ENCODE peak calls at places on chromosome 2, in seven cellular contexts. B, P, Z, U, I, O and X are unnamed samples.

GRCh38 chr2:114543106-114543806 is 100.8 kb downstream of the DPP10 start:
- DNase-seq in I (no peak), B (peak), Z (peak), P (no peak), O (peak), U (no peak), X (no peak)

GRCh38 chr2:190477563-190478454 is 56.7 kb downstream of the NEMP2 start:
- DNase-seq in P (no peak), B (no peak), U (no peak), Z (no peak), I (no peak), O (no peak), X (peak)

GRCh38 chr2:201859886-201860285 is 53.5 kb downstream of the CDK15 start:
- DNase-seq in U (no peak), B (no peak), P (no peak), Z (no peak), O (no peak), I (peak), X (no peak)

GRCh38 chr2:14494759-14495158 is 137.8 kb upstream of the LRATD1 start:
- DNase-seq in I (no peak), Z (no peak), U (no peak), P (no peak), B (no peak), O (no peak), X (no peak)

GRCh38 chr2:38898256-38898655 is 8.6 kb downstream of the ARHGEF33 start:
- DNase-seq in O (no peak), I (no peak), U (no peak), P (no peak), B (no peak), Z (no peak), X (no peak)

GRCh38 chr2:17822452-17823117 is 6.3 kb downstream of the MSGN1 start:
- DNase-seq in O (no peak), P (no peak), Z (no peak), U (no peak), B (no peak), I (no peak), X (no peak)

GRCh38 chr2:69916151-69916550 is 1.2 kb downstream of the MXD1 start:
- DNase-seq in B (no peak), I (no peak), Z (no peak), P (no peak), O (no peak), U (no peak), X (no peak)

GRCh38 chr2:191280304-191280703 is 35.1 kb downstream of the MYO1B start:
- DNase-seq in U (no peak), O (no peak), Z (peak), P (no peak), I (no peak), B (no peak), X (no peak)

GRCh38 chr2:216210711-216211131 is 101.6 kb downstream of the XRCC5 start:
- DNase-seq in O (no peak), Z (no peak), I (no peak), U (no peak), B (no peak), P (no peak), X (no peak)

GRCh38 chr2:11154460-11155325 is 574 bp upstream of the SLC66A3 start:
- DNase-seq in I (peak), U (peak), O (peak), B (peak), Z (peak), P (peak), X (peak)

GRCh38 chr2:235002198-235003095 is 50.6 kb downstream of the SH3BP4 start:
- DNase-seq in I (no peak), B (no peak), P (no peak), O (peak), Z (no peak), U (no peak), X (no peak)

GRCh38 chr2:213065583-213066444 is 85.6 kb downstream of the IKZF2 start:
- DNase-seq in Z (peak), P (no peak), B (peak), U (no peak), O (no peak), I (peak), X (no peak)

GRCh38 chr2:196131949-196132925 is 39.1 kb downstream of the STK17B start:
- DNase-seq in U (no peak), I (no peak), O (no peak), P (no peak), B (no peak), Z (peak), X (no peak)

GRCh38 chr2:42195559-42195958 is 26.4 kb downstream of the EML4 start:
- DNase-seq in I (no peak), U (no peak), O (no peak), B (no peak), Z (no peak), P (no peak), X (no peak)

GRCh38 chr2:77938462-77938861 is 416.3 kb upstream of the LRRTM4 start:
- DNase-seq in I (no peak), Z (no peak), B (no peak), U (no peak), O (no peak), P (no peak), X (no peak)

GRCh38 chr2:162125138-162125537 is 26.9 kb downstream of the GCG start:
- DNase-seq in P (no peak), I (no peak), U (no peak), O (no peak), B (no peak), Z (peak), X (no peak)

GRCh38 chr2:18578033-18578432 is 11.3 kb downstream of the NT5C1B start:
- DNase-seq in U (no peak), Z (no peak), P (no peak), O (no peak), B (no peak), I (no peak), X (no peak)

GRCh38 chr2:174120346-174120745 is 128.0 kb downstream of the OLA1 start:
- DNase-seq in P (no peak), O (no peak), Z (no peak), B (no peak), U (no peak), I (no peak), X (no peak)

GRCh38 chr2:174124171-174124570 is 124.2 kb downstream of the OLA1 start:
- DNase-seq in B (no peak), Z (peak), I (no peak), U (no peak), P (no peak), O (no peak), X (no peak)

GRCh38 chr2:174122185-174122584 is 126.1 kb downstream of the OLA1 start:
- DNase-seq in Z (no peak), U (no peak), I (no peak), P (no peak), B (no peak), O (no peak), X (no peak)

GRCh38 chr2:174121178-174121577 is 127.2 kb downstream of the OLA1 start:
- DNase-seq in I (no peak), U (no peak), O (no peak), P (no peak), Z (no peak), B (no peak), X (no peak)

DNA sequence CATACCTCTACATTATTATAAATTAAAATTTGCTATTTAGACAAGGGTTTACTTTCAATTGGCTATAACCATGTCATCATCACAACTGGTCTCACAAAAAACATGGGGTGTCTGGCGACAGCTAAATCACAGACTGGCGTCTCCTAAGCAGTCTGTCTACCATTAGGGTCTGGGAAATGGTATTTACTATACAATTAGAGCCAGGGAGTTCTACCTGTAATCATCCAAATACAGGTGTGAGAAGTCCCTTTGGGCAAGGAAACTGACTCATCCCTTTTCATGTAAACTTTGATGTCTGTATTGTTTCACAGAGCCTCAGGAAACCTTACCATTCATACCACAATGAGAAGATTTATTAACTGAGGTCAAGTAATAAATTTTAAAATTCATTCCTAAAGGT is 126.7 kb downstream of the OLA1 start:
- DNase-seq in U (no peak), O (no peak), Z (no peak), P (no peak), I (no peak), B (no peak), X (no peak)
- H3K27ac ChIP-seq in U (no peak), O (no peak), Z (no peak), P (no peak), I (no peak), B (no peak), X (no peak)

GRCh38 chr2:174339571-174339966 is 4.8 kb downstream of the SP9 start:
- DNase-seq in U (no peak), I (no peak), P (no peak), B (no peak), Z (no peak), O (no peak), X (no peak)
- H3K27ac ChIP-seq in U (no peak), I (no peak), P (peak), B (no peak), Z (no peak), O (no peak), X (no peak)

GRCh38 chr2:240170354-240170735 is 29.9 kb upstream of the OTOS start:
- DNase-seq in I (no peak), P (no peak), B (no peak), Z (peak), U (no peak), O (no peak), X (no peak)

GRCh38 chr2:240167588-240167880 is 27.1 kb upstream of the OTOS start:
- DNase-seq in Z (peak), I (no peak), O (no peak), B (no peak), P (no peak), U (no peak), X (no peak)

GRCh38 chr2:240169486-240170353 is 29.3 kb upstream of the OTOS start:
- DNase-seq in P (no peak), Z (no peak), U (no peak), I (no peak), O (no peak), B (no peak), X (no peak)

GRCh38 chr2:240168041-240168440 is 27.6 kb upstream of the OTOS start:
- DNase-seq in B (no peak), O (no peak), Z (peak), P (no peak), I (no peak), U (no peak), X (no peak)

DNA sequence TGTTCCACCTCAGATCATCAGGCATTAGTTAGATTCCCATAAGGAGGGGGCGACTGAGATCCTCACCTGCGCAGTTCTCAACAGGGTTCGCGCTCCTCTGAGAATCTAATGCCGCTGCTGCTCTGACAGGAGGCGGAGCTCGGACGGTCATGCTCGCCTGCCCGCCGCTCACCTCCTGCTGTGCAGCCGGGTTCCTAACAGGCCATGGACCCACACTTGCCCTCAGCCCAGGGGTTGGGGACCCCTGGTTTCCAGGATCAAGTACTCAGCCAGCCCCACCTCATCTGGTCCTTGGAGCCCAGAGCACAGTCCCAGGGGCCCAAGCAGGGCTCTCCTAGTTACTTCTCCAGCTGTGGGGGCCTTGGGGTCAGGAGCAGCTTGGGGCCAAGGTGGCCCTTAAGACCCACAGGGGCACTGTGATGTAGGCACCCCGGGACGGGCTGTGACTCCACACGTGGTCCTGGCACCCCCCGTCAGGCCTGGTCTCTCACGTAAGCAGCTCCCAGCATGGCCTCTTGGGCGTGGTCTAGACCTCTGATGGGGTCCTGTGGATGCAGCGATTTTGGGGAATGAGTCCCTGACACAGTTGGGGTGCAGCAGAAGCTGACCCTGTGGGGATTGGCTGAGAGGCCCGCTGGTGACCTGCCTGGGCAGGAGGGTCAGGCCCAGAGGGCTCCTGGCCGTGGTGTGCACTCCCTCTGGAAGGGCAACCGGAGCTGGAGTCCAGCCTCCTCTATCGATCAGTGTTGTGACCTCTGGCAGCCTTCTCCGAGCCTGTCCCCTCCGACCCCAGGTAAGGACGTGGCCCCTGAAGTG is 28.3 kb upstream of the OTOS start:
- DNase-seq in I (no peak), U (no peak), Z (peak), O (no peak), B (no peak), P (no peak), X (no peak)
- H3K27ac ChIP-seq in I (no peak), U (no peak), Z (no peak), O (no peak), B (no peak), P (no peak), X (no peak)

DNA sequence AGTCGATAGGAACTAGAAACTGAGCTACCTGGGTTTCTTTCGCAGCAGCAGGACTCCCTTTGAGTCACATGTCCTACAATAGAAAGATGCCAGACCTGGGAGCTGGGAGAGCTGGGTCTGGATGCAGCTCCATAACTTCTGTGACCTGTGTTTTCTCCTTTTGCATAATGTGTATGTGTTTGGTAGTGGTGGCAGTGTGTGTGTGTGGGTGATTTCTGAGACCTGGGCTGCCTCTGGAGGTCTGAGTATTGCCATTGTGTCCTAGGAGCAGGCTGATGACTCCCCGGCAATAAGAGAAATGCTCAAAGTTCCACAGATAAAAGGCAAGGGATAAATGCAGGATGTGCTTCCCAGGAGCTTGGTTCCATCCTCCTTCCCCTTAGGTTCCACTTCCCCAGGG is 6.4 kb downstream of the WNT10A start:
- DNase-seq in Z (no peak), O (no peak), B (no peak), P (no peak), I (no peak), U (no peak), X (no peak)
- H3K27ac ChIP-seq in Z (no peak), O (no peak), B (no peak), P (no peak), I (no peak), U (no peak), X (no peak)